ENCODE peak calls at places on chromosomes 7 and 10, in four cellular contexts. M is Panc1; G is CD8-positive, alpha-beta T cell; O is RWPE1. Q is an unnamed sample.

GRCh38 chr10:125006188-125006680 is 64.3 kb downstream of the ZRANB1 start:
- DNase-seq in M (no peak), G (no peak), O (no peak), Q (no peak)

GRCh38 chr10:121610798-121611325 is 12.6 kb upstream of the FGFR2 start:
- DNase-seq in M (no peak), G (no peak), O (peak; percentile 61), Q (no peak)

GRCh38 chr7:5827755-5828154 is 46.3 kb upstream of the RNF216 start:
- DNase-seq in M (no peak), G (peak; percentile 66), O (no peak), Q (peak; percentile 50)

GRCh38 chr10:21041763-21042458 is 144.8 kb upstream of the NEBL start:
- DNase-seq in M (no peak), G (no peak), O (no peak), Q (no peak)

GRCh38 chr7:139059905-139060304 is 24.1 kb upstream of the ZC3HAV1L start:
- DNase-seq in M (no peak), G (no peak), O (no peak), Q (no peak)

GRCh38 chr7:158812684-158813083 is 16.6 kb downstream of the ESYT2 start:
- DNase-seq in M (no peak), G (peak; percentile 87), O (no peak), Q (peak; percentile 66)

GRCh38 chr7:85115006-85115405 is 71.8 kb downstream of the SEMA3D start:
- DNase-seq in M (no peak), G (no peak), O (peak; percentile 61), Q (no peak)

GRCh38 chr7:17016402-17017010 is 134.7 kb upstream of the AGR3 start:
- DNase-seq in M (no peak), G (no peak), O (no peak), Q (no peak)

GRCh38 chr10:131090761-131091661 is 220.5 kb downstream of the TCERG1L start:
- DNase-seq in M (no peak), G (no peak), O (no peak), Q (peak; percentile 66)

GRCh38 chr7:6023974-6024435 is 7.2 kb upstream of the ANKRD61 start:
- DNase-seq in M (no peak), G (no peak), O (no peak), Q (no peak)

GRCh38 chr7:30086529-30086928 is 48.3 kb upstream of the MTURN start:
- DNase-seq in M (no peak), G (no peak), O (no peak), Q (no peak)

GRCh38 chr7:75993689-75994387 is 557 bp downstream of the TMEM120A start:
- DNase-seq in M (no peak), G (no peak), O (peak; percentile 58), Q (no peak)

GRCh38 chr7:75596727-75597614 is 104.9 kb downstream of the SPDYE5 start:
- DNase-seq in M (no peak), G (no peak), O (peak; percentile 38), Q (no peak)

GRCh38 chr7:41333506-41333905 is 369.4 kb downstream of the INHBA start:
- DNase-seq in M (no peak), G (no peak), O (no peak), Q (no peak)

GRCh38 chr10:84613336-84614021 is 285.1 kb downstream of the CCSER2 start:
- DNase-seq in M (peak; percentile 24), G (no peak), O (peak; percentile 49), Q (peak; percentile 16)

GRCh38 chr10:19749185-19749729 is 67.0 kb upstream of the PLXDC2 start:
- DNase-seq in M (no peak), G (no peak), O (no peak), Q (no peak)

GRCh38 chr10:28785018-28785417 is 107.7 kb downstream of the BAMBI start:
- DNase-seq in M (no peak), G (no peak), O (no peak), Q (no peak)

GRCh38 chr10:68628576-68629127 is 68.5 kb downstream of the TET1 start:
- DNase-seq in M (no peak), G (no peak), O (no peak), Q (peak; percentile 66)

GRCh38 chr10:11176746-11177145 is 159.1 kb downstream of the CELF2 start:
- DNase-seq in M (no peak), G (peak; percentile 61), O (no peak), Q (peak; percentile 73)

GRCh38 chr10:32367793-32368453 is 21.0 kb upstream of the EPC1 start:
- DNase-seq in M (peak; percentile 56), G (peak; percentile 81), O (peak; percentile 41), Q (peak; percentile 70)

GRCh38 chr10:78712147-78712546 is 356.6 kb upstream of the ZMIZ1 start:
- DNase-seq in M (no peak), G (no peak), O (no peak), Q (no peak)

GRCh38 chr7:82122290-82122689 is 321.3 kb downstream of the CACNA2D1 start:
- DNase-seq in M (no peak), G (no peak), O (no peak), Q (no peak)

GRCh38 chr7:12719978-12720377 is 32.5 kb downstream of the ARL4A start:
- DNase-seq in M (no peak), G (no peak), O (no peak), Q (no peak)

GRCh38 chr10:72152286-72152685 is 63.5 kb upstream of the ANAPC16 start:
- DNase-seq in M (no peak), G (no peak), O (no peak), Q (no peak)

DNA sequence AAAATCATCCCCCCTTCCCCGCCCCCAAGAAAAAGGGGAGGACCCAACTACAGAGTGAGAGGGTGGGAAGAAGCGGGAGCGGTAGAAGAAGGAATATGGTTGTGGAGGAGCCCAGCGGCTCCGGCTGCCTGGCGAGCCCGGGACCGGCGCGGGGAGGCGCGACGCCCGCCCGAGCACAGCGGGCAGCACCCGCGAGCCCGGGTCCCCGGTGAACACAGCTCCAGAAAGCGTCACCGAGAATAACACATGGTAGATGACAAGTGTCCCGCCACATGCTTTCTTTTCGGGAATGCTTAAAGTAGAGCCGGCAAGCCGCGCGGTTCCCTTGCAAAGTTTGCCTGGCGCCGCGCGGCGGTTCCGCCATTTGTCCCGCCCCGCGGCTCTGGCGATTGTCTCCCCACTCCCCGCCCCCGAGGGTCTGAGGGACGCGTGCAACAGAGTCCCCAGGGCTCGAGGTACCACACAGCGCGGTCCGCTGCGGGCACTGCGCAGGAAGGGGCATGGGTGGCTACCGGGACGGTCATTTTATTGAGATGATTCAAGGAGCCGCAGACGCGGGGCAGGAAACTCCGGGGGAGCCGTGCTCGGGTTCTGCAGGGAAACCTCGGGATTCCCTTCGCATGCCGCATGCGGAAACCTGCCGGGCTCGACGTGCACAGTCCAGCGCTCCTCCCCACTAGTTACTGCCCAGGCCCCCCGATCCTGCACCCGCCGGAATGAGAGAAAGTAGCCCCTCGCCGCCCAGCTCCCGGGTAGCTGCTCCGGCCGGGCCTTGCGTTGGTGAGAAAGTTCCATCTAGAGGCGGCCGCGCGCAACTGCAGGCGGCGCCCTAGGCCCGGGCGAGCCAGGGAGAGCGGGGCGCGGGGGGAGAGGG is 785 bp upstream of the GRM8 start:
- DNase-seq in M (peak; percentile 15), G (peak; percentile 74), O (peak; percentile 56), Q (no peak)
- H3K27ac ChIP-seq in M (no peak overlapping the region), G (no peak overlapping the region), O (no peak overlapping the region), Q (no peak overlapping the region)

GRCh38 chr7:2312272-2312929 is 1.8 kb downstream of the SNX8 start:
- DNase-seq in M (no peak), G (no peak), O (no peak), Q (no peak)

GRCh38 chr7:2316578-2316977 is 2.3 kb upstream of the SNX8 start:
- DNase-seq in M (no peak), G (no peak), O (no peak), Q (no peak)

GRCh38 chr7:2315787-2316186 is 1.5 kb upstream of the SNX8 start:
- DNase-seq in M (no peak), G (no peak), O (no peak), Q (no peak)

GRCh38 chr7:2313450-2314208 is 612 bp downstream of the SNX8 start:
- DNase-seq in M (no peak), G (no peak), O (no peak), Q (no peak)

DNA sequence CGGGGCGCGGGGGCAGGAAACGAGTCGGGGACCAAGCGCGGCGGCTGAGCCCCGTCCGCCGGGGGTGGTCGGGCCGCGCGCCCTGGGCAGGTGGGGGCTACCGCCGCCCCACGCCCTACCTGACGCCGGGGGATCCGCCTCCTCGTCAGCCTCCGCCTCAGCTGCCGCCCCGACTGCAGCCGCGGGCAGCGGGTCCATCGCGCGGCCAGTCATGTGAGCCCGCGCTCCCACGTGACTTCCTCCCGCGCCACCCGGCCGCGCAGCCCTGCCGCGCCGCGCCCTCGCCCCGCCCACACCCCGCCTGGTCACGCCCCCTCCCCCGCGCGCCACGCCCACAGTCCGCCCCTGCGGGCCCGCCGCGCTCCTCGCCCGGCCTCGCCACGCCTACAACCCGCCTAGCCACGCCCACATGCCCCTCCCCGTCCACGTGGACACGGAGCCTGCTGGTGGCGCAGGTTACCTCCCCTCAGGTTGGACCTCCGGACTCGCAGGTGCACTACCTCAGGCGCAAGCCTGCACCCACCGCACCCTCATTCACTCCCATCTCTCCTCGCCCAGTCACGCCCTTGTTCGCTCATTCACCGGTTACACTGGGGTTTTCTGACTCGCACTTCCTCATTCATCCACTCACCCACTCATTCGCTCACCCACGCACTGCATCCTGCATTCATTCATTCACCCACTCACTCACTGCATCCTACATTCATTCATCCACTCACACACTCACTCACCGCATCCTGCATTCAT is at the start of gene SNX8:
- DNase-seq in M (peak; percentile 43), G (peak; percentile 98), O (peak; percentile 98), Q (peak; percentile 91)
- H3K27ac ChIP-seq in M (peak within 1 kb of the TSS; percentile 80), G (peak within 1 kb of the TSS; percentile 43), O (peak within 1 kb of the TSS; percentile 77), Q (peak within 1 kb of the TSS; percentile 70)

GRCh38 chr7:133693281-133693680 is 433.9 kb upstream of the LRGUK start:
- DNase-seq in M (no peak), G (no peak), O (no peak), Q (no peak)
- H3K27ac ChIP-seq in M (no peak overlapping the region), G (no peak overlapping the region), O (no peak overlapping the region), Q (no peak overlapping the region)

GRCh38 chr7:2165239-2165609 is 67.5 kb downstream of the MAD1L1 start:
- DNase-seq in M (no peak), G (peak; percentile 7), O (no peak), Q (no peak)

GRCh38 chr7:2166625-2167280 is 66.0 kb downstream of the MAD1L1 start:
- DNase-seq in M (no peak), G (no peak), O (no peak), Q (no peak)

GRCh38 chr7:2164646-2165045 is 68.1 kb downstream of the MAD1L1 start:
- DNase-seq in M (no peak), G (peak; percentile 41), O (no peak), Q (no peak)

GRCh38 chr7:2164156-2164555 is 68.6 kb downstream of the MAD1L1 start:
- DNase-seq in M (no peak), G (no peak), O (no peak), Q (no peak)

GRCh38 chr7:2165610-2166594 is 66.8 kb downstream of the MAD1L1 start:
- DNase-seq in M (no peak), G (no peak), O (no peak), Q (no peak)
- H3K27ac ChIP-seq in M (no peak overlapping the region), G (no peak overlapping the region), O (peak overlapping the region; percentile 3), Q (no peak overlapping the region)

GRCh38 chr10:123741711-123742110 is 75.6 kb downstream of the GPR26 start:
- DNase-seq in M (no peak), G (peak; percentile 9), O (no peak), Q (no peak)
- H3K27ac ChIP-seq in M (no peak overlapping the region), G (no peak overlapping the region), O (no peak overlapping the region), Q (no peak overlapping the region)